ENCODE peak calls at places on chromosomes 11 and 22, in four cellular contexts. C is effector memory CD4-positive, alpha-beta T cell; D is right cardiac atrium; T is psoas muscle. I is an unnamed sample.

GRCh38 chr11:44742470-44742869 is 15.7 kb downstream of the TSPAN18 start:
- DNase-seq in C (no peak), D (no peak), T (no peak), I (no peak)

GRCh38 chr11:16186680-16187079 is 169.7 kb downstream of the SOX6 start:
- DNase-seq in C (no peak), D (no peak), T (peak; percentile 59), I (no peak)

GRCh38 chr11:12993626-12994025 is 15.5 kb upstream of the RASSF10 start:
- DNase-seq in C (no peak), D (no peak), T (no peak), I (no peak)

GRCh38 chr11:47667555-47667954 is 25.2 kb upstream of the MTCH2 start:
- DNase-seq in C (no peak), D (no peak), T (no peak), I (no peak)

GRCh38 chr11:123221074-123221473 is 26.0 kb upstream of the CLMP start:
- DNase-seq in C (no peak), D (no peak), T (no peak), I (no peak)

GRCh38 chr22:37167981-37168647 is 18.4 kb upstream of the IL2RB start:
- DNase-seq in C (no peak), D (no peak), T (no peak), I (peak; percentile 14)

GRCh38 chr22:26483043-26483438 is 542 bp downstream of the HPS4 start:
- DNase-seq in C (no peak), D (no peak), T (no peak), I (no peak)

GRCh38 chr22:31230871-31231621 is 18.9 kb downstream of the LIMK2 start:
- DNase-seq in C (peak; percentile 24), D (no peak), T (peak; percentile 59), I (no peak)

GRCh38 chr11:73288873-73289707 is 17.0 kb downstream of the P2RY6 start:
- DNase-seq in C (peak; percentile 13), D (peak; percentile 90), T (peak; percentile 85), I (peak; percentile 78)

GRCh38 chr22:25366876-25367466 is 147.5 kb downstream of the CRYBB2 start:
- DNase-seq in C (no peak), D (peak; percentile 43), T (peak; percentile 52), I (peak; percentile 28)

GRCh38 chr11:61028135-61028729 is 56.8 kb downstream of the CD6 start:
- DNase-seq in C (no peak), D (no peak), T (no peak), I (no peak)

GRCh38 chr11:62928011-62928410 is 6.8 kb upstream of the CHRM1 start:
- DNase-seq in C (no peak), D (no peak), T (no peak), I (no peak)

GRCh38 chr11:9118277-9118676 is 26.9 kb upstream of the SCUBE2 start:
- DNase-seq in C (no peak), D (no peak), T (no peak), I (no peak)

GRCh38 chr22:27128461-27129080 is 471.2 kb downstream of the MIAT start:
- DNase-seq in C (no peak), D (peak; percentile 61), T (no peak), I (no peak)

GRCh38 chr22:33909075-33909458 is 11.2 kb downstream of the LARGE1 start:
- DNase-seq in C (no peak), D (no peak), T (peak; percentile 57), I (no peak)

GRCh38 chr11:15942936-15943335 is 413.4 kb downstream of the SOX6 start:
- DNase-seq in C (no peak), D (no peak), T (no peak), I (no peak)

GRCh38 chr11:65554057-65554818 is 3.9 kb downstream of the LTBP3 start:
- DNase-seq in C (no peak), D (no peak), T (no peak), I (no peak)

GRCh38 chr11:65556470-65557279 is 1.5 kb downstream of the LTBP3 start:
- DNase-seq in C (no peak), D (no peak), T (no peak), I (no peak)

GRCh38 chr11:65553301-65554001 is 4.7 kb downstream of the LTBP3 start:
- DNase-seq in C (peak; percentile 53), D (peak; percentile 58), T (no peak), I (no peak)

GRCh38 chr11:65555693-65556231 is 2.4 kb downstream of the LTBP3 start:
- DNase-seq in C (no peak), D (peak; percentile 83), T (peak; percentile 83), I (no peak)

GRCh38 chr11:65554842-65555395 is 3.2 kb downstream of the LTBP3 start:
- DNase-seq in C (no peak), D (no peak), T (no peak), I (no peak)
- H3K4me1 ChIP-seq in C (peaks cover 64% of the 10 kb centered on the region), D (peaks cover 4% of the 10 kb centered on the region), T (peaks cover 41% of the 10 kb centered on the region), I (peaks cover 65% of the 10 kb centered on the region)

GRCh38 chr22:48517039-48518030 is 1310.3 kb downstream of the BRD1 start:
- DNase-seq in C (no peak), D (no peak), T (no peak), I (no peak)
- H3K9me3 ChIP-seq in C (no peaks in the 10 kb centered on the region), D (no peaks in the 10 kb centered on the region), T (no peaks in the 10 kb centered on the region), I (no peaks in the 10 kb centered on the region)

DNA sequence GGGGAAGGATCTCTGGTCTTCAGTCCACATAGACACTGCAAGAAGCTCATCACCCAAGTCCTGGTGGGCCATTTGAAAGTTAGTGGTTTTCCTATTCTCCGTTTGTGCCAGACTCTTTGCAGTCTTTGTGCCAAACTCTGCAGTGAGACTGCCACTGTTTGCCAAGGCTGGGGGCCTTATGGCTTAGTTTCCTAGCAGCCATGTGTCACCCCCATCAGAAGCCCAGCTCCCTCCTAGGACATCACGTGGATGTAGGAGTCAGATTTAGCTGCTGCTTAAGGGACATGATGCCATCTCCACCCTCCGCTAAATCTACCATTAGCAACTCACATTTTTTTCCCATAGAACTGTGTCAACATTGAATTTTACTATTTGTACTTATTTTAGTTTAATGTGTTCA is 220.0 kb downstream of the C11orf91 start:
- DNase-seq in C (no peak), D (no peak), T (no peak), I (no peak)
- H3K4me1 ChIP-seq in C (no peaks in the 10 kb centered on the region), D (no peaks in the 10 kb centered on the region), T (no peaks in the 10 kb centered on the region), I (no peaks in the 10 kb centered on the region)

GRCh38 chr11:70700871-70701270 is 302.5 kb downstream of the CTTN start:
- DNase-seq in C (no peak), D (no peak), T (no peak), I (no peak)

GRCh38 chr11:70700453-70700852 is 302.1 kb downstream of the CTTN start:
- DNase-seq in C (no peak), D (no peak), T (no peak), I (no peak)

GRCh38 chr11:70699294-70700221 is 301.2 kb downstream of the CTTN start:
- DNase-seq in C (no peak), D (no peak), T (peak; percentile 26), I (no peak)

GRCh38 chr11:70703141-70704052 is 305.1 kb downstream of the CTTN start:
- DNase-seq in C (no peak), D (no peak), T (peak; percentile 21), I (no peak)

DNA sequence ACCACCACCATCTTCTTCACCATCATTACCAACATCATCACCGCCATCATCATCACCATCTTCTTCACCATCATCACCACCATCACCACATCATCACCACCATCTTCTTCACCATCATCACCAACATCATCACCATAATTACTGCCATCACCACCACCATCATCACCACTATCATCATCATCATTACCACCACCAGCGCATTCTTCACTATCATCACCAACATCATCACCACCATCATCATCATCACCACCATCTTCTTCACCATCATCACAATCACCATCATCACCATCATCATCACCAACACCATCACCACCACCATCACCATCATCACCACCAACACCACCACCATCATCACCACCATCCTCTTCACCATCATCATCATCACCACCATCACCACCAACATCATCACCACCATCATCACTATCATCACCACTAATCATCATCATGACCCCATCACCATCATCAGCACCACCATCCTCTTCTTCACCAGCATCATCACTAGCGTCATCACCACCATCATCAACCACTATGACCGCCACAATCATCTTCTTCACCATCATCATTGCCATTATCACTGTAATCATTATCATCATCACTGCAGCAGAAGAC is 303.8 kb downstream of the CTTN start:
- DNase-seq in C (no peak), D (no peak), T (no peak), I (no peak)
- H3K9me3 ChIP-seq in C (no peaks in the 10 kb centered on the region), D (no peaks in the 10 kb centered on the region), T (no peaks in the 10 kb centered on the region), I (no peaks in the 10 kb centered on the region)

GRCh38 chr22:39522567-39523300 is 2.4 kb downstream of the ATF4 start:
- DNase-seq in C (no peak), D (no peak), T (peak; percentile 82), I (peak; percentile 28)
- H3K4me1 ChIP-seq in C (peaks cover 55% of the 10 kb centered on the region), D (peaks cover 8% of the 10 kb centered on the region), T (peaks cover 31% of the 10 kb centered on the region), I (peaks cover 74% of the 10 kb centered on the region)

GRCh38 chr11:55054723-55055122 is 207.2 kb upstream of the TRIM48 start:
- DNase-seq in C (no peak), D (no peak), T (no peak), I (no peak)
- H3K9me3 ChIP-seq in C (peaks cover 5% of the 10 kb centered on the region), D (no peaks in the 10 kb centered on the region), T (peaks cover 49% of the 10 kb centered on the region), I (peaks cover 67% of the 10 kb centered on the region)